ENCODE peak calls at places on chromosomes 1 and 21, in seven cellular contexts. O, F, R, H, L, Z and E are unnamed samples.

GRCh38 chr1:11355594-11356467 is 82.8 kb downstream of the UBIAD1 start:
- DNase-seq in F (no peak), H (peak; percentile 60), L (no peak), O (no peak), Z (no peak), R (no peak), E (peak; percentile 77)

GRCh38 chr21:26443867-26444266 is 129.2 kb downstream of the CYYR1 start:
- DNase-seq in H (no peak), F (no peak), O (no peak), R (peak; percentile 62), Z (no peak), L (no peak), E (no peak)

GRCh38 chr1:224170748-224171478 is 12.1 kb upstream of the DEGS1 start:
- DNase-seq in H (no peak), F (peak; percentile 66), Z (peak; percentile 56), R (peak; percentile 16), L (peak; percentile 58), O (no peak), E (no peak)

GRCh38 chr1:173502104-173502503 is 25.0 kb downstream of the PRDX6 start:
- DNase-seq in Z (no peak), O (no peak), L (no peak), H (no peak), R (no peak), F (no peak), E (peak; percentile 24)

GRCh38 chr1:202888204-202888506 is 794 bp downstream of the RABIF start:
- DNase-seq in L (no peak), H (no peak), F (no peak), R (peak; percentile 27), Z (peak; percentile 33), O (no peak), E (no peak)

GRCh38 chr1:9872430-9873165 is 37.5 kb downstream of the CTNNBIP1 start:
- DNase-seq in L (no peak), F (no peak), R (peak; percentile 25), Z (no peak), O (peak; percentile 60), H (no peak), E (no peak)

GRCh38 chr1:90850181-90850924 is 133.3 kb upstream of the BARHL2 start:
- DNase-seq in Z (peak; percentile 22), L (no peak), R (peak; percentile 13), F (peak; percentile 67), H (no peak), O (peak; percentile 63), E (peak; percentile 6)

GRCh38 chr1:116111196-116112021 is at the start of gene MAB21L3:
- DNase-seq in F (no peak), L (no peak), O (no peak), H (no peak), R (no peak), Z (no peak), E (no peak)

GRCh38 chr1:98749152-98749756 is 87.7 kb downstream of the SNX7 start:
- DNase-seq in O (no peak), F (no peak), L (peak; percentile 34), H (no peak), Z (peak; percentile 40), R (peak; percentile 17), E (no peak)

GRCh38 chr1:38291906-38292521 is 245.4 kb upstream of the POU3F1 start:
- DNase-seq in O (no peak), H (no peak), R (no peak), F (no peak), L (no peak), Z (no peak), E (no peak)

GRCh38 chr21:33767236-33767635 is 124.9 kb downstream of the ITSN1 start:
- DNase-seq in R (peak; percentile 45), O (no peak), Z (peak; percentile 57), F (no peak), H (no peak), L (no peak), E (no peak)

GRCh38 chr1:178101654-178102053 is 7.8 kb downstream of the RASAL2 start:
- DNase-seq in H (no peak), O (no peak), R (peak; percentile 77), F (no peak), Z (peak; percentile 80), L (no peak), E (no peak)

GRCh38 chr1:173048629-173049326 is 2.0 kb downstream of the TNFSF18 start:
- DNase-seq in Z (peak; percentile 62), H (no peak), L (no peak), F (no peak), R (peak; percentile 35), O (no peak), E (no peak)

GRCh38 chr1:43774359-43774758 is 67.0 kb downstream of the ST3GAL3 start:
- DNase-seq in R (peak; percentile 82), Z (peak; percentile 71), L (no peak), F (no peak), H (no peak), O (no peak), E (no peak)

GRCh38 chr1:87644033-87644432 is 315.4 kb downstream of the LMO4 start:
- DNase-seq in L (no peak), F (no peak), R (peak; percentile 7), H (no peak), Z (no peak), O (no peak), E (no peak)

GRCh38 chr1:3029481-3029961 is 8.3 kb downstream of the ACTRT2 start:
- DNase-seq in O (no peak), H (no peak), L (no peak), F (peak; percentile 39), Z (no peak), R (no peak), E (no peak)